ENCODE peak calls at places on chromosomes 5 and 9, in five cellular contexts. P, M, W, Z and U are unnamed samples.
A peak's percentile ranks its signal among the peaks of the same experiment; 100 is the strongest.

GRCh38 chr9:96651626-96652025 is 3.5 kb downstream of the PRXL2C start:
- DNase-seq in W (peak; percentile 40), M (no peak), Z (no peak), P (no peak), U (peak; percentile 17)

GRCh38 chr5:76326559-76327351 is 76.3 kb upstream of the IQGAP2 start:
- DNase-seq in M (no peak), P (peak; percentile 63), Z (no peak), W (no peak), U (no peak)

GRCh38 chr5:20041326-20041977 is 53.5 kb upstream of the CDH18 start:
- DNase-seq in P (no peak), M (no peak), Z (no peak), W (no peak), U (no peak)

GRCh38 chr5:154236-154635 is 37.1 kb upstream of the LRRC14B start:
- DNase-seq in P (no peak), W (no peak), M (no peak), Z (no peak), U (no peak)

GRCh38 chr5:18114161-18114802 is 480.0 kb downstream of the TAF11L14 start:
- DNase-seq in Z (no peak), P (no peak), M (no peak), W (no peak), U (no peak)

GRCh38 chr5:132753135-132753987 is 6.1 kb downstream of the CCNI2 start:
- DNase-seq in W (no peak), M (peak; percentile 75), P (peak; percentile 48), Z (no peak), U (peak; percentile 38)

GRCh38 chr5:96790851-96791513 is 16.8 kb downstream of the ERAP1 start:
- DNase-seq in P (no peak), Z (no peak), W (no peak), M (no peak), U (no peak)

GRCh38 chr9:90665072-90665471 is 22.4 kb upstream of the DIRAS2 start:
- DNase-seq in W (no peak), M (no peak), Z (no peak), P (peak; percentile 70), U (no peak)

GRCh38 chr9:19161257-19162025 is 34.1 kb upstream of the PLIN2 start:
- DNase-seq in W (peak; percentile 51), M (no peak), P (no peak), Z (peak; percentile 11), U (no peak)

GRCh38 chr5:4994994-4995393 is 145.1 kb upstream of the ADAMTS16 start:
- DNase-seq in M (no peak), Z (no peak), W (no peak), P (no peak), U (no peak)

GRCh38 chr9:107856633-107857032 is 367.1 kb upstream of the KLF4 start:
- DNase-seq in Z (no peak), P (no peak), M (no peak), W (no peak), U (no peak)

GRCh38 chr9:123336455-123336854 is 19.5 kb upstream of the CRB2 start:
- DNase-seq in P (no peak), M (no peak), Z (no peak), W (no peak), U (peak; percentile 37)

GRCh38 chr9:107767711-107768110 is 278.1 kb upstream of the KLF4 start:
- DNase-seq in W (no peak), Z (no peak), M (no peak), P (no peak), U (no peak)